ENCODE peak calls at places on chromosomes 5 and 9, in seven cellular contexts. Z is activated T-helper 1 cell treated with anti-CD3 and anti-CD28 coated beads, Interleukin-12 subunit alpha, Interleukin-12 subunit beta, Interleukin-2, Interleukin-4 antibody, amounts not matched to agents 30 ng/mL and 10 ng/mL and 1 ng/mL, durations not matched to agents 14 hours and 24 hours and 36 hours; N is DMS79 treated with DMSO at 0.1 percent for 48 hours; X is stimulated activated CD8-positive, alpha-beta memory T cell treated with anti-CD3 and anti-CD28 coated beads, Interleukin-7, amount 100 ng/mL, for 1 hour; R is activated CD4-positive, alpha-beta T cell treated with anti-CD3 and anti-CD28 coated beads for 4 hours; U is A549; W is T-helper 2 cell. C is an unnamed sample.

GRCh38 chr9:87694236-87694755 is 31.6 kb upstream of the CTSL start:
- DNase-seq in W (no peak), X (no peak), Z (no peak), R (no peak), U (no peak), N (no peak), C (no peak)

GRCh38 chr5:75108515-75108914 is 56.2 kb upstream of the GCNT4 start:
- DNase-seq in R (no peak), X (no peak), N (no peak), Z (no peak), U (no peak), W (no peak), C (no peak)

GRCh38 chr5:23639326-23639725 is 131.9 kb downstream of the PRDM9 start:
- DNase-seq in R (no peak), W (no peak), Z (no peak), U (no peak), N (no peak), X (no peak), C (no peak)

GRCh38 chr5:144418719-144419118 is 248.0 kb downstream of the KCTD16 start:
- DNase-seq in N (no peak), W (no peak), Z (no peak), U (no peak), R (no peak), X (no peak), C (no peak)

GRCh38 chr5:113612060-113612496 is 98.6 kb downstream of the YTHDC2 start:
- DNase-seq in N (peak; percentile 35), X (no peak), W (peak; percentile 5), U (peak; percentile 41), Z (no peak), R (no peak), C (no peak)

GRCh38 chr5:112210430-112211005 is 208.6 kb downstream of the EPB41L4A start:
- DNase-seq in Z (no peak), R (no peak), W (no peak), X (no peak), U (peak; percentile 9), N (peak; percentile 21), C (no peak)

GRCh38 chr9:119318371-119318770 is 50.9 kb downstream of the BRINP1 start:
- DNase-seq in U (no peak), W (no peak), R (no peak), Z (no peak), N (no peak), X (no peak), C (no peak)

GRCh38 chr5:57832873-57833272 is 350.3 kb upstream of the ACTBL2 start:
- DNase-seq in N (peak; percentile 78), U (no peak), W (no peak), Z (no peak), X (no peak), R (no peak), C (no peak)

GRCh38 chr5:79582186-79582585 is 30.1 kb upstream of the TENT2 start:
- DNase-seq in N (peak; percentile 89), R (no peak), U (no peak), W (no peak), Z (no peak), X (no peak), C (no peak)

C was measured in cortex of kidney.